ENCODE peak calls at places on chromosomes 1 and 21, in five cellular contexts. G is naive thymus-derived CD4-positive, alpha-beta T cell; U is pancreas; Q is psoas muscle; H is right lobe of liver. T is an unnamed sample.
A peak's percentile ranks its signal among the peaks of the same experiment; 100 is the strongest.

GRCh38 chr1:100862591-100862990 is 32.1 kb downstream of the EXTL2 start:
- DNase-seq in Q (no peak), G (no peak), H (no peak), U (no peak), T (no peak)

GRCh38 chr1:161440312-161440894 is 64.9 kb upstream of the FCGR2A start:
- DNase-seq in G (no peak), Q (peak; percentile 59), H (no peak), U (peak; percentile 69), T (peak; percentile 77)

GRCh38 chr1:24696033-24696755 is 49.1 kb upstream of the CLIC4 start:
- DNase-seq in U (no peak), H (no peak), G (no peak), Q (no peak), T (no peak)

GRCh38 chr1:2231667-2232254 is 3.6 kb downstream of the SKI start:
- DNase-seq in H (peak; percentile 91), U (peak; percentile 69), Q (peak; percentile 88), G (peak; percentile 73), T (peak; percentile 95)

GRCh38 chr1:212692774-212693644 is 6.6 kb downstream of the BATF3 start:
- DNase-seq in U (no peak), Q (no peak), G (no peak), H (no peak), T (no peak)

GRCh38 chr21:14120091-14120734 is 90.5 kb downstream of the LIPI start:
- DNase-seq in H (peak; percentile 63), Q (no peak), U (peak; percentile 53), G (peak; percentile 14), T (peak; percentile 64)

GRCh38 chr1:154429118-154429517 is 24.0 kb downstream of the IL6R start:
- DNase-seq in H (no peak), Q (no peak), U (no peak), G (no peak), T (no peak)

GRCh38 chr21:35045539-35046222 is 3.4 kb downstream of the RUNX1 start:
- DNase-seq in G (peak; percentile 86), H (no peak), Q (no peak), U (no peak), T (no peak)

GRCh38 chr1:226195144-226195543 is 8.6 kb upstream of the ACBD3 start:
- DNase-seq in G (no peak), H (no peak), U (no peak), Q (no peak), T (no peak)

GRCh38 chr1:30673395-30673794 is 50.0 kb downstream of the MATN1 start:
- DNase-seq in Q (no peak), H (no peak), G (no peak), U (no peak), T (no peak)

GRCh38 chr1:176033879-176034278 is 173.2 kb downstream of the COP1 start:
- DNase-seq in H (no peak), Q (no peak), U (no peak), G (no peak), T (no peak)

GRCh38 chr1:19013826-19014548 is 57.5 kb upstream of the IFFO2 start:
- DNase-seq in Q (no peak), H (peak; percentile 91), U (no peak), G (no peak), T (peak; percentile 65)

GRCh38 chr1:42340093-42340492 is 5.1 kb upstream of the FOXJ3 start:
- DNase-seq in G (no peak), U (no peak), Q (no peak), H (no peak), T (no peak)

GRCh38 chr1:171984850-171985485 is 143.7 kb downstream of the DNM3 start:
- DNase-seq in Q (no peak), U (no peak), G (peak; percentile 15), H (no peak), T (no peak)

GRCh38 chr21:46021398-46021797 is 39.8 kb downstream of the COL6A1 start:
- DNase-seq in U (no peak), G (no peak), H (no peak), Q (no peak), T (no peak)

GRCh38 chr1:247332901-247333361 is 1.3 kb upstream of the ZNF496 start:
- DNase-seq in G (no peak), Q (peak; percentile 30), U (peak; percentile 33), H (no peak), T (no peak)

GRCh38 chr1:26999440-26999987 is 6.0 kb downstream of the TRNP1 start:
- DNase-seq in U (peak; percentile 62), G (no peak), Q (peak; percentile 59), H (peak; percentile 51), T (peak; percentile 66)

GRCh38 chr1:172320723-172321122 is 99.8 kb upstream of the C1orf105 start:
- DNase-seq in Q (no peak), U (no peak), G (no peak), H (no peak), T (no peak)

GRCh38 chr21:15060776-15061175 is 4.0 kb downstream of the NRIP1 start:
- DNase-seq in G (no peak), Q (no peak), U (no peak), H (no peak), T (no peak)

GRCh38 chr1:214316597-214316996 is 35.6 kb downstream of the SMYD2 start:
- DNase-seq in U (no peak), Q (no peak), G (no peak), H (peak; percentile 79), T (no peak)

GRCh38 chr1:4615138-4615470 is 39.3 kb upstream of the AJAP1 start:
- DNase-seq in Q (no peak), G (no peak), U (no peak), H (no peak), T (no peak)

GRCh38 chr1:46543761-46544560 is 7.5 kb downstream of the KNCN start:
- DNase-seq in U (no peak), G (no peak), H (no peak), Q (no peak), T (peak; percentile 36)

GRCh38 chr1:46546210-46546609 is 5.2 kb downstream of the KNCN start:
- DNase-seq in H (no peak), Q (no peak), U (no peak), G (no peak), T (no peak)

GRCh38 chr1:46545784-46546183 is 5.7 kb downstream of the KNCN start:
- DNase-seq in H (no peak), U (no peak), Q (no peak), G (no peak), T (no peak)

GRCh38 chr1:46544561-46545240 is 6.7 kb downstream of the KNCN start:
- DNase-seq in U (no peak), Q (no peak), H (no peak), G (no peak), T (no peak)

GRCh38 chr1:46543382-46543760 is 8.1 kb downstream of the KNCN start:
- DNase-seq in Q (no peak), U (no peak), H (no peak), G (no peak), T (no peak)
- H3K4me3 ChIP-seq in Q (no peak overlapping the region), U (no peak overlapping the region), H (no peak overlapping the region), G (no peak overlapping the region), T (no peak overlapping the region)

DNA sequence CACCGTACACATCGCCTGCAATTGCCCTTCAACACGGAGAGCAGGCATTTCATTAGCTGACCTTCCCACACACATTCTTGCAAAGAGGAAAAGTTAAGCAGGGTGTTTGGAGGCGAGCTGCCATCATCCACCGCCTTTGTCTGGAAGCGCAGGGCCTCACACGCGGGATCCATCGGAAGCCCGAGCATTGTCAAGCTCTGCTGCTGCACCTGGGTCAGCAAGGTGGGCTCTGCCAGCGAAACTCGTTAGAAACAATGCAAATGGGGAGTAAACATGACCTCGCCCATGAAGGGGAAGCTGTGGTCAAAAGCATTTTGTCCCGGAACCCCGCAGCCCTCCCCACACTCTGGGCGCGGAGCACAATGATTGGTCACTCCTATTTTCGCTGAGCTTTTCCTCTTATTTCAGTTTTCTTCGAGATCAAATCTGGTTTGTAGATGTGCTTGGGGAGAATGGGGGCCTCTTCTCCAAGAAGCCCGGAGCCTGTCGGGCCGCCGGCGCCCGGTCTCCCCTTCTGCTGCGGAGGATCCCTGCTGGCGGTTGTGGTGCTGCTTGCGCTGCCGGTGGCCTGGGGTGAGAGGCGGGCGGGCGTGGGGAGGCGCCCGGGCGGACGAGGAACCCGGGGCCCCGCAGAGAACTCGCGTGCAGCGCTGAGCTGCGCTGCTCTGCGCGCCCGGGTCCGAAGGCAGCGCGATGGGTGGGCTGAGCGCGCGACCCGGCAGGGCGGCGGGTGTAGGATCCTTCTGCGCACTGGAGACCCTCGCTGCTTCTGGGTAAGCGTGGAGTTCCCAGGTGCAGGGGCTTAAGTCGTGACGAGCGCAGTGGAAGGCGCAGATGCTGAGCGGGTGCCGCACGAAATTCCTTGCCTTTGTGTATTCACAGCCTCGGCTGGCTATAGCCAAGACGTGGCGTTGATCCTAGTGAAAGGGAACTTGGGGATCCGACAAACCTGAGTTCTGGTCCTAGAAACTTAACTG is at the start of gene CR1:
- DNase-seq in U (no peak), H (peak; percentile 52), G (peak; percentile 24), Q (peak; percentile 21), T (peak; percentile 54)
- H3K27me3 ChIP-seq in U (peaks cover 9% of the 10 kb centered on the region), H (peaks cover 4% of the 10 kb centered on the region), G (no peaks in the 10 kb centered on the region), Q (peaks cover 6% of the 10 kb centered on the region), T (peaks cover 3% of the 10 kb centered on the region)

DNA sequence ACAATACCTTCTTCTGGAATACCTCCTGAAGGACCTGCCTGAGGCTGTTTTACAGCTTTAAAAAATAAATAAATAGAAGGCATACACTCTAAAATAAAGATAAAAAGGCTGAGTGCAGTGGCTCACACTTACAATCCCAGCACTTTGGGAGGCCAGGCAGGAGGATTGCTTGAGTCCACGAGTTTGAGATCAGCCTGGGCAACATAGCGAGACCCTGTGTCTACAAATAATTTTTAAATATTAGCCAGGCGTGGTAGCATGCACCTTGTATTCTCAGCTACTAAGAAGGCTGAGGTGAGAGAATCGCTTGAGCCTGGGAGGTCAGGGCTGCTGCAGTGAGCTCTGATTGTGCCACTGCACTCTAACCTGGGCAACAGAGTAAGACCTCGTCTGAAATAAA is 75.0 kb downstream of the OSBPL9 start:
- DNase-seq in H (no peak), G (no peak), U (no peak), Q (no peak), T (no peak)
- H3K4me1 ChIP-seq in H (peaks cover 38% of the 10 kb centered on the region), G (no peaks in the 10 kb centered on the region), U (peaks cover 40% of the 10 kb centered on the region), Q (peaks cover 85% of the 10 kb centered on the region), T (no peaks in the 10 kb centered on the region)

GRCh38 chr1:68317543-68317942 is 85.2 kb upstream of the WLS start:
- DNase-seq in G (no peak), H (no peak), Q (no peak), U (no peak), T (no peak)

GRCh38 chr1:68308034-68308433 is 75.7 kb upstream of the WLS start:
- DNase-seq in G (no peak), U (no peak), Q (no peak), H (no peak), T (no peak)

GRCh38 chr1:68319907-68320306 is 87.6 kb upstream of the WLS start:
- DNase-seq in G (no peak), Q (no peak), H (no peak), U (no peak), T (no peak)

DNA sequence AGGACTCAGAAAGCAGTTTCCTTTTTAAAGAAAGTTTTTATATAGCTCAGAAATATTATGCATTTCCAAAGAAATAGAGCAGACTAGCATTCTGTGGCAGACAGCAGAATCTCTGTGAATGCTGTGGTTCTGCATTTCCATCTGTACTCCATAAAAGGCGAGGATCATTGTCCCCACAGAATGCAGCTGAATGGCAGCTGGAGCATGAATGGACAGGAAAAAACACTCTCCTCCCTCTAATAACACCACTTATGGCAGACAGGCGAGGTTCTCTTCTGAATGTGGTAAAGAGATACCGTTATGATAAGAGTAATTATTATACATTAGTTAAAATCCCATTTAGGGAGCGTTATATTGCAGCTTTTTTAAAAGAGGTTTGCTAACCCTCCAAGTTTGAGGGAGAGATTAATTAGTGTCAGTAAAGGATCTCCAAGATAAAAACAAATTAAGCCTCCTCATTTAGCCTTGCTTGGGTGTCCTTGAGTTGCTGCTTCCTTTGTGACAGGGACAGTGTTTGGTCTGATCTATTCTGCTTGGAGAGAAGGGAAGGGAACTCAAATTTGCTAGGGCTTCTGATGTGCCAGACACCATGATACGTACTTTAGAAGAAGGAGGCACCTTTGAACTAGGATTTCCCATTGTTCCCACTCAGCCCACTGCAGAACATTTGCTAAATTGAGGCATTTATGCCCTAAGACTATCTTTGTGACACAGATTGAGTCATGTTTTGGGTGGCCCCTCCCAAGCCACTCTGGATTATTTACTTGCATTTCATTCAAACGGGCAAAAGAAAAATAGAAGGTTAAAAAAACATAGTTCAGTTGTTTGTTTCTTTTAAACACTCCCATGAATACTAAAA is 81.6 kb upstream of the WLS start:
- DNase-seq in Q (no peak), H (no peak), U (no peak), G (no peak), T (no peak)
- H3K4me3 ChIP-seq in Q (no peak overlapping the region), H (no peak overlapping the region), U (no peak overlapping the region), G (no peak overlapping the region), T (no peak overlapping the region)